ENCODE peak calls at places on chromosomes 3 and 15, in eight cellular contexts. D is stimulated activated naive CD4-positive, alpha-beta T cell treated with Interleukin-2 at 50 U/mL for 16 hours; W is T1000; I is Calu3; A is left ventricle myocardium superior; M is globus pallidus; V is myocyte; Y is NCI-H460. L is an unnamed sample.

GRCh38 chr15:57462391-57462790 is 86.1 kb downstream of the CGNL1 start:
- DNase-seq in M (no peak), V (no peak), I (no peak), Y (no peak), D (no peak), A (no peak), W (no peak), L (no peak)

GRCh38 chr3:170641510-170642236 is 55.8 kb upstream of the SLC7A14 start:
- DNase-seq in V (peak; percentile 80), D (no peak), Y (no peak), M (no peak), A (no peak), I (no peak), W (no peak), L (no peak)

GRCh38 chr15:59244337-59244736 is 37.7 kb downstream of the LDHAL6B start:
- DNase-seq in D (no peak), I (peak; percentile 56), V (no peak), W (no peak), M (no peak), A (no peak), Y (no peak), L (peak; percentile 65)

GRCh38 chr3:185582871-185583270 is 3.2 kb upstream of the SENP2 start:
- DNase-seq in D (no peak), M (no peak), Y (no peak), W (no peak), I (no peak), V (no peak), A (no peak), L (no peak)

GRCh38 chr15:73926191-73927002 is at the start of gene LOXL1:
- DNase-seq in I (peak; percentile 28), Y (peak; percentile 62), W (peak; percentile 55), M (no peak), V (peak; percentile 96), D (no peak), A (peak; percentile 86), L (peak; percentile 71)

GRCh38 chr3:31223278-31223677 is 309.4 kb upstream of the STT3B start:
- DNase-seq in A (no peak), M (no peak), V (no peak), D (no peak), I (no peak), W (no peak), Y (no peak), L (no peak)

GRCh38 chr3:49775538-49775937 is 10.8 kb downstream of the IP6K1 start:
- DNase-seq in A (no peak), I (no peak), D (no peak), M (peak; percentile 81), Y (no peak), V (peak; percentile 25), W (no peak), L (no peak)

GRCh38 chr3:170096342-170096741 is 58.5 kb downstream of the GPR160 start:
- DNase-seq in V (no peak), D (no peak), A (no peak), M (no peak), Y (no peak), W (no peak), I (no peak), L (no peak)

GRCh38 chr15:65666257-65666656 is 44.5 kb downstream of the SLC24A1 start:
- DNase-seq in V (peak; percentile 71), I (no peak), D (no peak), W (no peak), M (peak; percentile 57), A (no peak), Y (peak; percentile 6), L (peak; percentile 57)

GRCh38 chr15:42595641-42596240 is 20.3 kb downstream of the STARD9 start:
- DNase-seq in V (peak; percentile 54), Y (no peak), I (no peak), M (no peak), A (peak; percentile 53), W (no peak), D (no peak), L (no peak)

GRCh38 chr3:172343979-172344378 is 104.3 kb downstream of the GHSR start:
- DNase-seq in D (no peak), W (no peak), A (no peak), V (no peak), M (no peak), I (no peak), Y (no peak), L (no peak)

GRCh38 chr3:156727519-156728205 is 53.3 kb downstream of the TIPARP start:
- DNase-seq in I (no peak), Y (no peak), D (no peak), V (no peak), W (no peak), M (no peak), A (no peak), L (no peak)

GRCh38 chr3:98343647-98344507 is 9.8 kb upstream of the OR5K4 start:
- DNase-seq in V (peak; percentile 65), Y (peak; percentile 49), W (no peak), M (peak; percentile 64), I (peak; percentile 43), A (no peak), D (no peak), L (peak; percentile 29)

GRCh38 chr15:63729115-63729884 is 104.4 kb downstream of the HERC1 start:
- DNase-seq in W (no peak), I (no peak), A (no peak), M (no peak), Y (no peak), D (no peak), V (no peak), L (no peak)

GRCh38 chr3:9007213-9007612 is 43.9 kb upstream of the RAD18 start:
- DNase-seq in W (no peak), I (no peak), M (no peak), V (no peak), A (no peak), Y (no peak), D (no peak), L (no peak)

GRCh38 chr15:47390208-47390765 is 327.0 kb upstream of the SEMA6D start:
- DNase-seq in D (no peak), I (no peak), M (no peak), W (no peak), V (no peak), A (no peak), Y (no peak), L (no peak)

GRCh38 chr15:59553879-59554735 is 57.5 kb upstream of the GCNT3 start:
- DNase-seq in I (peak; percentile 66), M (no peak), W (no peak), D (no peak), V (peak; percentile 62), A (no peak), Y (no peak), L (peak; percentile 39)

GRCh38 chr3:14883226-14883625 is 64.2 kb upstream of the NR2C2 start:
- DNase-seq in W (no peak), V (no peak), Y (no peak), M (no peak), A (no peak), I (no peak), D (no peak), L (no peak)

GRCh38 chr3:168511428-168512014 is 415.8 kb upstream of the GOLIM4 start:
- DNase-seq in I (peak; percentile 31), M (peak; percentile 23), A (no peak), W (no peak), Y (no peak), V (peak; percentile 13), D (no peak), L (no peak)

L was measured in RCC 7860.